ENCODE peak calls at places on chromosomes 12 and 14, in four cellular contexts. L is GM12878, S is HCT116, R is spleen. H is an unnamed sample. For H3K36me3, the result is how much of the 10 kb centered on the place peaks cover.

GRCh38 chr14:91185721-91186120 is 58.8 kb downstream of the GPR68 start:
- DNase-seq in S (no peak), R (no peak), L (no peak), H (no peak)

GRCh38 chr12:60231301-60231700 is 635.5 kb downstream of the SLC16A7 start:
- DNase-seq in R (no peak), S (no peak), L (no peak), H (no peak)

GRCh38 chr14:47365248-47365647 is 310.2 kb downstream of the MDGA2 start:
- DNase-seq in R (no peak), L (no peak), S (no peak), H (no peak)

GRCh38 chr12:70165450-70165849 is 77.8 kb upstream of the CNOT2 start:
- DNase-seq in L (no peak), S (no peak), R (no peak), H (no peak)

GRCh38 chr14:100739306-100739705 is 12.6 kb downstream of the DLK1 start:
- DNase-seq in R (peak), S (no peak), L (no peak), H (peak)

GRCh38 chr14:65748796-65749195 is 336.3 kb downstream of the FUT8 start:
- DNase-seq in L (no peak), S (no peak), R (no peak), H (no peak)

GRCh38 chr14:65153101-65153500 is 50.8 kb upstream of the MAX start:
- DNase-seq in L (no peak), R (peak), S (no peak), H (no peak)

GRCh38 chr12:264269-264668 is 1.6 kb upstream of the SLC6A13 start:
- DNase-seq in L (no peak), R (no peak), S (no peak), H (no peak)

GRCh38 chr14:24710403-24711063 is 76.5 kb upstream of the GZMB start:
- DNase-seq in S (peak), R (no peak), L (no peak), H (peak)

GRCh38 chr12:1518763-1519516 is 75.4 kb downstream of the FBXL14 start:
- DNase-seq in R (no peak), S (peak), L (no peak), H (no peak)

GRCh38 chr14:63951429-63951828 is 98.6 kb downstream of the SYNE2 start:
- DNase-seq in L (no peak), S (no peak), R (no peak), H (no peak)

GRCh38 chr12:12562016-12562483 is 613 bp downstream of the DUSP16 start:
- DNase-seq in L (no peak), S (no peak), R (peak), H (peak)

GRCh38 chr12:26274441-26275312 is 79.3 kb downstream of the SSPN start:
- DNase-seq in S (peak), R (peak), L (peak), H (peak)

GRCh38 chr14:79281244-79282199 is 929.8 kb downstream of the DIO2 start:
- DNase-seq in S (no peak), L (no peak), R (no peak), H (no peak)

GRCh38 chr12:50776749-50777728 is 13.1 kb downstream of the ATF1 start:
- DNase-seq in S (no peak), R (no peak), L (no peak), H (no peak)

GRCh38 chr12:107462428-107463332 is 222.9 kb upstream of the PWP1 start:
- DNase-seq in L (no peak), R (no peak), S (no peak), H (no peak)

GRCh38 chr12:69905801-69906200 is 80.8 kb downstream of the MYRFL start:
- DNase-seq in S (no peak), L (no peak), R (no peak), H (no peak)

GRCh38 chr12:2958432-2959193 is 584 bp upstream of the TEAD4 start:
- DNase-seq in R (peak), S (peak), L (no peak), H (no peak)

GRCh38 chr12:105705765-105706164 is 375.3 kb downstream of the C12orf75 start:
- DNase-seq in L (no peak), S (peak), R (no peak), H (peak)

GRCh38 chr12:9669534-9669933 is at the start of gene CLEC2D:
- DNase-seq in R (no peak), L (peak), S (no peak), H (no peak)

GRCh38 chr12:5022465-5023061 is 21.1 kb upstream of the KCNA5 start:
- DNase-seq in L (no peak), R (peak), S (peak), H (peak)

GRCh38 chr14:95078841-95079240 is 78.5 kb downstream of the DICER1 start:
- DNase-seq in S (no peak), R (no peak), L (no peak), H (no peak)

GRCh38 chr12:56528836-56529235 is 7.2 kb downstream of the RBMS2 start:
- DNase-seq in S (no peak), L (no peak), R (no peak), H (no peak)

GRCh38 chr12:1591029-1591428 is 3.4 kb downstream of the FBXL14 start:
- DNase-seq in R (no peak), S (no peak), L (no peak), H (no peak)

GRCh38 chr12:19409376-19409775 is 29.9 kb upstream of the AEBP2 start:
- DNase-seq in R (no peak), S (no peak), L (no peak), H (no peak)

GRCh38 chr12:13805038-13805437 is 176.4 kb downstream of the GRIN2B start:
- DNase-seq in R (no peak), S (no peak), L (no peak), H (no peak)

GRCh38 chr14:102541771-102542170 is 32.2 kb upstream of the ANKRD9 start:
- DNase-seq in R (no peak), L (no peak), S (no peak), H (no peak)

GRCh38 chr14:102537981-102538597 is 28.5 kb upstream of the ANKRD9 start:
- DNase-seq in R (no peak), L (no peak), S (no peak), H (no peak)

GRCh38 chr14:102540310-102541028 is 30.9 kb upstream of the ANKRD9 start:
- DNase-seq in L (no peak), R (no peak), S (no peak), H (no peak)

GRCh38 chr14:102538598-102539543 is 29.3 kb upstream of the ANKRD9 start:
- DNase-seq in S (no peak), L (no peak), R (no peak), H (no peak)

GRCh38 chr14:102539544-102540309 is 30.2 kb upstream of the ANKRD9 start:
- DNase-seq in L (no peak), R (no peak), S (no peak), H (peak)
- TF ChIP-seq POLR2A in L (no peak), R (no peak), S (no peak), H (no peak)

DNA sequence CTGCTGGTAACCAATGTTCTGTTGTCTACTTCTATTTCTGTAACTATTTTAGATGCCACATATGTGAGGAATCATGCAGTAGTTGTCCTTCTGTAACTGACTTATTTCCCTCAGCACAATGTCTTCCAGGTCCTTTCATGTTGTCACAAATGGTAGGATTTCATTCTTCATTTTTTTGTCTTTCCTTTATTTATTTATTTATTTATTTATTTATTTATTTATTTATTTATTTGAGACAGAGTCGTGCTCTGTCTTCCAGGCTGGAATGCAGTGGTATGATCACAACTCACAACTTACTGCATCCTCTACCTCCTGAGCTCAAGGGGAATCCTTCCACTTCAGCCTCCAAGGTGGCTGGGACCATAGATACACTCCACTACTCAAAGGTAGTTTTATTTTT is 288.2 kb downstream of the PPFIA2 start:
- DNase-seq in L (no peak), S (no peak), R (no peak), H (no peak)
- TF ChIP-seq CTCF in L (no peak), S (no peak), R (no peak), H (no peak)

DNA sequence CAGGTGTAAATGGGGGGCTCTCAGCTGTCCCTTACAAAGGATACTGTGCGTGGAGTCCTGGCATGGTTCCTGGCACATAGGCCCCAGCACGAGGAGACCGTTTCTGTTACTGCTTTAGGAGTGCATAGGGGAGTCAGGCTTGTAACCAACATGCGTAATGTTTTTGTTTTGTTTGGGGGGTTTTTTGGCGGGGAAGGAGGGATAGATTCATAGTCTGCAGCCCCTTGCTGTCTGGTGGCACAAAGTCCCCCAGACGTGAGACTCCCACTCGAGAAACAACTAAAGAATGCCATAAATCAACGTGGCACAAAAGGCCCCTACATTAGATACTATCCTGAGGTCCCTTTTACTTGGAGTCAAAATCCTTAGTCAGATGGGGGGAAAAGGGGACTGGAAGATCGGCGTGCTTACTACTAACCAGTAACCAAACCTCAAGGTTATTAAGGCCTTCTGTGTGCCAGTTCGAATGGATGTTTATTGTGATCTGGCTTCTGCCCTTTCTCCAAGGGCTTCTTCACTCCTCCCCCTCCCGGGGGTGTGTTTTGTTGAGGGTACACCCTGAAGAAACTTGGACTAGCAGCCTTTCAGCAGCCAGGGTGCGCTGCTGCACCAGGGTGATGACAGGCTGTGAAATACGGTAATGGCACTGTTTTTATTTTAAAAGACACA is 873 bp downstream of the ISCU start:
- DNase-seq in R (peak), L (peak), S (peak), H (peak)
- H3K36me3 ChIP-seq in R (under half), L (under half), S (under half), H (under half)

DNA sequence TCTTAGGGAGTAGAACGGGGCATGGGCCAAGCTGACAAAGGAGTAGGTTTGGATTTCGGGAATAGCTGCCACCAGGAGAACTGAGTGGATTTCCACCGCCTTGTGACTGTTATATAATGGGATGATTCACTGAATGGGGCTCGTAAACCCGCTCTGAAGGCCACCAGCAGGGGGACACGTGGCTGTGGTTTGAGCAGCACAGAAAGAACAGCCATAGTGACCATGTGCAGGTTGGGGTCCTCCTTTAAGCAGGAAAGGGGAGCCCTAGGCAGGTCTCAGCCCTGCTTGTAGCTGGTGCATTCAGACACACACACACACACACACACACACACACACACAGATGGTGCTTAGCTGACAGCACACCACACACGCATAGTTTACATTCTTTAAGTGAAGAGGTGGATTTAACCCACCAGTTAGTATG is 8.6 kb upstream of the ASB2 start:
- DNase-seq in S (peak), L (no peak), R (no peak), H (peak)
- TF ChIP-seq POLR2A in S (no peak), L (no peak), R (no peak), H (no peak)

GRCh38 chr12:52052471-52053186 is 1.4 kb downstream of the NR4A1 start:
- DNase-seq in R (no peak), L (no peak), S (no peak), H (no peak)
- TF ChIP-seq CTCF in R (no peak), L (no peak), S (no peak), H (no peak)

GRCh38 chr12:117178745-117179144 is 11.5 kb downstream of the FBXO21 start:
- DNase-seq in L (no peak), R (no peak), S (no peak), H (no peak)
- H3K36me3 ChIP-seq in L (under half), R (half or more), S (under half), H (under half)

GRCh38 chr12:16345105-16345504 is 2.3 kb upstream of the MGST1 start:
- DNase-seq in L (no peak), S (no peak), R (no peak), H (no peak)

GRCh38 chr12:16349132-16349463 is 1.7 kb downstream of the MGST1 start:
- DNase-seq in L (no peak), R (no peak), S (no peak), H (peak)

GRCh38 chr12:16348435-16349131 is 1.1 kb downstream of the MGST1 start:
- DNase-seq in L (peak), R (no peak), S (no peak), H (no peak)

GRCh38 chr12:16346931-16347330 is 514 bp upstream of the MGST1 start:
- DNase-seq in L (no peak), S (no peak), R (no peak), H (no peak)

DNA sequence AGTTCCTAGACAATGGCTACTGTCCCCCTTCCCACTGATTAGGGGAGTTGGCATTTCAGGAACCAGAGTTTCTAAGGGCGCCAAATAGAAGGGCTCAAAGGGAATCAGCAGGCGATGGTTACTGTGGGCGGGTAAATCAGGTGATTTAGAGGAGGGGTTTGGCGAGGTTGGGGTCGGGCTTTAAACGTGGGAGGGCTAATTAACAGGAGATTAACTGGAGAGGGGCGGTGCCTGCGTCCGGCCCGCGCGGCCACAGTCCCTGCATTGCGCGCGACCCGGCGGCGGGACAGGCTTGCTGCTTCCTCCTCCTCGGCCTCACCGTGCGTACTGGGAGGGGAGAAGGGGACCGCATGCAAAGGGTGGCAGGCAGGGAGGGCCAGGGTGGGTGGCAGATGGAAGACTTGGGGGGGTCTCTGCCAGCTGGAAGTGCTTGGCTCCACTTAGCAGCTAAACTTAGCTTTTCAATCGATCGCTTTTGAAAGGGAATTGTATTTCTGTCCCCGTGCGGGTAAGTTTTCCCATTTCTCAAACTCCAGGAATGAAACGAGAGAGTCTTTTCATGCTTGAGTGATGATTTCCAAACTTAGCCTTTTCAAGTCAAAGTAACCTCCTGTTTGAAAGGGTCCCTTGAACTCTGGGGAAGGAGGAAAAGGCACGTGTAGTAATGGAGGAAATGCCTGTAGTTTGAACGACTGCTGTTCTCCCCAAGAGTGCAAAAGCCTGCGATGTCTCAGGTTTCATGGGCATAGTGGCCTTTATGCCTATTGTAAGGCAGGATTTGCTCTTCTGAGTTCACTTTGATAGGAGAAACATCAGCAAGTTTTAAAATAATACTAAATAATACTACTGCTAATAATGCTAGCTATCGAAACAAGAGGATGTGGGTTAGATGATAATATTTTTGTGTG is at the start of gene MGST1:
- DNase-seq in R (peak), S (peak), L (peak), H (peak)
- TF ChIP-seq POLR2A in R (no peak), S (peak), L (peak), H (peak)

GRCh38 chr12:65278576-65279386 is at the start of gene MSRB3:
- DNase-seq in R (peak), L (no peak), S (peak), H (peak)
- TF ChIP-seq CTCF in R (no peak), L (peak), S (no peak), H (no peak)